ENCODE peak calls at places on chromosomes 11 and 22, in six cellular contexts. One of them, this sample, is unnamed.
A peak's percentile ranks its signal among the peaks of the same experiment; 100 is the strongest.

GRCh38 chr11:130159657-130160459 is at the start of gene ST14:
- DNase-seq in left ventricle myocardium inferior: no peak
- DNase-seq in CD8-positive, alpha-beta T cell: no peak
- DNase-seq in aorta: no peak
- DNase-seq in upper lobe of left lung: peak; percentile 93
- DNase-seq in pancreas: peak; percentile 79
- DNase-seq in this sample: no peak

GRCh38 chr11:69278091-69278867 is 15.7 kb upstream of the MYEOV start:
- DNase-seq in upper lobe of left lung: peak; percentile 71
- DNase-seq in CD8-positive, alpha-beta T cell: no peak
- DNase-seq in pancreas: peak; percentile 89
- DNase-seq in aorta: no peak
- DNase-seq in left ventricle myocardium inferior: no peak
- DNase-seq in this sample: no peak

GRCh38 chr11:43580735-43581369 is 99.7 kb upstream of the HSD17B12 start:
- DNase-seq in pancreas: no peak
- DNase-seq in upper lobe of left lung: peak; percentile 67
- DNase-seq in aorta: no peak
- DNase-seq in CD8-positive, alpha-beta T cell: no peak
- DNase-seq in left ventricle myocardium inferior: no peak
- DNase-seq in this sample: no peak

GRCh38 chr11:130055637-130056036 is 14.1 kb upstream of the APLP2 start:
- DNase-seq in pancreas: no peak
- DNase-seq in CD8-positive, alpha-beta T cell: no peak
- DNase-seq in upper lobe of left lung: no peak
- DNase-seq in left ventricle myocardium inferior: no peak
- DNase-seq in aorta: no peak
- DNase-seq in this sample: no peak

GRCh38 chr11:45105233-45105992 is 41.0 kb upstream of the PRDM11 start:
- DNase-seq in pancreas: peak; percentile 76
- DNase-seq in upper lobe of left lung: peak; percentile 89
- DNase-seq in CD8-positive, alpha-beta T cell: peak; percentile 33
- DNase-seq in aorta: peak; percentile 82
- DNase-seq in left ventricle myocardium inferior: peak; percentile 82
- DNase-seq in this sample: peak; percentile 90

GRCh38 chr11:15565846-15566245 is 451.1 kb downstream of the INSC start:
- DNase-seq in pancreas: no peak
- DNase-seq in upper lobe of left lung: no peak
- DNase-seq in CD8-positive, alpha-beta T cell: no peak
- DNase-seq in aorta: no peak
- DNase-seq in left ventricle myocardium inferior: no peak
- DNase-seq in this sample: no peak

GRCh38 chr11:47524200-47524874 is 28.6 kb downstream of the CELF1 start:
- DNase-seq in upper lobe of left lung: peak; percentile 52
- DNase-seq in CD8-positive, alpha-beta T cell: peak; percentile 9
- DNase-seq in left ventricle myocardium inferior: peak; percentile 37
- DNase-seq in aorta: peak; percentile 61
- DNase-seq in pancreas: no peak
- DNase-seq in this sample: no peak

GRCh38 chr11:19316434-19316833 is 75.7 kb upstream of the E2F8 start:
- DNase-seq in CD8-positive, alpha-beta T cell: no peak
- DNase-seq in left ventricle myocardium inferior: peak; percentile 53
- DNase-seq in upper lobe of left lung: peak; percentile 17
- DNase-seq in pancreas: peak; percentile 35
- DNase-seq in aorta: peak; percentile 64
- DNase-seq in this sample: peak; percentile 73

GRCh38 chr11:30478923-30479322 is 107.2 kb downstream of the MPPED2 start:
- DNase-seq in left ventricle myocardium inferior: peak; percentile 59
- DNase-seq in CD8-positive, alpha-beta T cell: no peak
- DNase-seq in aorta: peak; percentile 50
- DNase-seq in pancreas: no peak
- DNase-seq in upper lobe of left lung: no peak
- DNase-seq in this sample: peak; percentile 19

GRCh38 chr11:2428322-2428795 is 16.0 kb downstream of the TRPM5 start:
- DNase-seq in aorta: peak; percentile 80
- DNase-seq in CD8-positive, alpha-beta T cell: peak; percentile 75
- DNase-seq in upper lobe of left lung: no peak
- DNase-seq in left ventricle myocardium inferior: peak; percentile 71
- DNase-seq in pancreas: peak; percentile 88
- DNase-seq in this sample: peak; percentile 83

GRCh38 chr11:36377759-36378553 is 81.9 kb downstream of the PRR5L start:
- DNase-seq in aorta: no peak
- DNase-seq in CD8-positive, alpha-beta T cell: no peak
- DNase-seq in left ventricle myocardium inferior: no peak
- DNase-seq in upper lobe of left lung: no peak
- DNase-seq in pancreas: no peak
- DNase-seq in this sample: no peak

GRCh38 chr22:50180727-50181521 is 4.8 kb upstream of the TRABD start:
- DNase-seq in CD8-positive, alpha-beta T cell: no peak
- DNase-seq in left ventricle myocardium inferior: no peak
- DNase-seq in aorta: no peak
- DNase-seq in pancreas: no peak
- DNase-seq in upper lobe of left lung: peak; percentile 66
- DNase-seq in this sample: peak; percentile 46

GRCh38 chr22:37231406-37232139 is 12.5 kb downstream of the RAC2 start:
- DNase-seq in CD8-positive, alpha-beta T cell: no peak
- DNase-seq in pancreas: no peak
- DNase-seq in aorta: peak; percentile 40
- DNase-seq in upper lobe of left lung: no peak
- DNase-seq in left ventricle myocardium inferior: no peak
- DNase-seq in this sample: peak; percentile 34

GRCh38 chr22:37230673-37231405 is 13.2 kb downstream of the RAC2 start:
- DNase-seq in upper lobe of left lung: no peak
- DNase-seq in CD8-positive, alpha-beta T cell: no peak
- DNase-seq in aorta: peak; percentile 42
- DNase-seq in left ventricle myocardium inferior: no peak
- DNase-seq in pancreas: no peak
- DNase-seq in this sample: peak; percentile 8

GRCh38 chr22:37229805-37230672 is 14.0 kb downstream of the RAC2 start:
- DNase-seq in CD8-positive, alpha-beta T cell: peak; percentile 80
- DNase-seq in aorta: peak; percentile 80
- DNase-seq in pancreas: no peak
- DNase-seq in upper lobe of left lung: no peak
- DNase-seq in left ventricle myocardium inferior: peak; percentile 46
- DNase-seq in this sample: no peak

GRCh38 chr22:37228106-37229011 is 15.7 kb downstream of the RAC2 start:
- DNase-seq in upper lobe of left lung: no peak
- DNase-seq in left ventricle myocardium inferior: peak; percentile 43
- DNase-seq in CD8-positive, alpha-beta T cell: no peak
- DNase-seq in aorta: peak; percentile 83
- DNase-seq in pancreas: no peak
- DNase-seq in this sample: peak; percentile 53

DNA sequence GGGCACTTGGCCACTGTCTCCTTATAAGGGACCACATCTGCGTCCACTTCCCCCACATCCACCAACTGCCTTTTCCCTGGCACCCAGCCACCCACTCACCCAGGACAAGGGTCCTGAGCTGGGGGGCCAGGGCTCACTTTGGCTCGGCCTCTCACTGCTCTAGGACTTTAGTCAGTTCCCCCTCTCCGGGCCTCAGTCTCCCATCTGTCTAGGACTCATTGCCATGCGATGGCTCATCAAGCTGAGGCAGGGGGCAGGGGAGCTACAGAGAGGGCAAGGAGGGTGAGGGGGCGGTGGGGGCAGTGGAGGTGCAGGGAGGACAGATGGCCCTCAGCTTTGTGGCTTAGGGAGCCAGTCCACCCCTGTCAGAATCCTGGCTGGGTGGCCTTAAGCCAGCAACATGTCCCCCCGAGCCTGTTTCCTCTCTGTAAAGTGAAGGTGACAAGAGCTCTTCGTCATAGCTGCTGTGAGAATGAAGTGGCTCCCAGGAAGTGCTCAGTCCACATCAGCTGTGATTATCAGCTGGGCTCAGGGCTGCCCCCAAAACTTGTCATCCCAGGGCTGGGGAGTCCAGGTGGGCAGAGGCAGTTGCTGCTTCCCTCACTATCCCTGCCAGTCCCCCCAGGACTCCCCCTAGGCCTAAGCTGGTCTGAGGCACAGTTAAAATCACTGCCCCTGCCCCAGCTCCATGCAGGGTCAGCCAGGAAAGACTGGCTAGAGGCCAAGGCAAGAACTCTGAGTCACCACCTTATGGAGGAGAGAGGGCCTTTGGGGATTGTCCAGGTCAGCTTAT is 14.9 kb downstream of the RAC2 start:
- DNase-seq in upper lobe of left lung: no peak
- DNase-seq in CD8-positive, alpha-beta T cell: no peak
- DNase-seq in aorta: peak; percentile 48
- DNase-seq in left ventricle myocardium inferior: no peak
- DNase-seq in pancreas: peak; percentile 37
- DNase-seq in this sample: no peak
- H3K4me1 ChIP-seq in upper lobe of left lung: peaks cover 24% of the 10 kb centered on the region
- H3K4me1 ChIP-seq in CD8-positive, alpha-beta T cell: peaks cover 94% of the 10 kb centered on the region
- H3K4me1 ChIP-seq in aorta: no peaks in the 10 kb centered on the region
- H3K4me1 ChIP-seq in left ventricle myocardium inferior: no peaks in the 10 kb centered on the region
- H3K4me1 ChIP-seq in pancreas: peaks cover 3% of the 10 kb centered on the region
- H3K4me1 ChIP-seq in this sample: no peaks in the 10 kb centered on the region

GRCh38 chr22:37225481-37225880 is 13.2 kb upstream of the SSTR3 start:
- DNase-seq in left ventricle myocardium inferior: no peak
- DNase-seq in upper lobe of left lung: no peak
- DNase-seq in aorta: no peak
- DNase-seq in CD8-positive, alpha-beta T cell: no peak
- DNase-seq in pancreas: no peak
- DNase-seq in this sample: no peak
- H3K4me1 ChIP-seq in left ventricle myocardium inferior: no peaks in the 10 kb centered on the region
- H3K4me1 ChIP-seq in upper lobe of left lung: peaks cover 24% of the 10 kb centered on the region
- H3K4me1 ChIP-seq in aorta: no peaks in the 10 kb centered on the region
- H3K4me1 ChIP-seq in CD8-positive, alpha-beta T cell: peaks cover 93% of the 10 kb centered on the region
- H3K4me1 ChIP-seq in pancreas: no peaks in the 10 kb centered on the region
- H3K4me1 ChIP-seq in this sample: no peaks in the 10 kb centered on the region

GRCh38 chr11:35061516-35062440 is 77.2 kb upstream of the CD44 start:
- DNase-seq in aorta: no peak
- DNase-seq in pancreas: no peak
- DNase-seq in upper lobe of left lung: no peak
- DNase-seq in left ventricle myocardium inferior: no peak
- DNase-seq in CD8-positive, alpha-beta T cell: no peak
- DNase-seq in this sample: no peak

GRCh38 chr11:35059040-35059439 is 79.9 kb upstream of the CD44 start:
- DNase-seq in upper lobe of left lung: no peak
- DNase-seq in CD8-positive, alpha-beta T cell: no peak
- DNase-seq in left ventricle myocardium inferior: no peak
- DNase-seq in aorta: no peak
- DNase-seq in pancreas: no peak
- DNase-seq in this sample: no peak

GRCh38 chr11:35050596-35050995 is 88.4 kb upstream of the CD44 start:
- DNase-seq in pancreas: no peak
- DNase-seq in aorta: no peak
- DNase-seq in CD8-positive, alpha-beta T cell: no peak
- DNase-seq in left ventricle myocardium inferior: no peak
- DNase-seq in upper lobe of left lung: no peak
- DNase-seq in this sample: no peak

GRCh38 chr11:35058318-35058717 is 80.7 kb upstream of the CD44 start:
- DNase-seq in aorta: no peak
- DNase-seq in pancreas: no peak
- DNase-seq in left ventricle myocardium inferior: no peak
- DNase-seq in upper lobe of left lung: no peak
- DNase-seq in CD8-positive, alpha-beta T cell: no peak
- DNase-seq in this sample: no peak

GRCh38 chr11:35056391-35057093 is 82.4 kb upstream of the CD44 start:
- DNase-seq in upper lobe of left lung: no peak
- DNase-seq in aorta: no peak
- DNase-seq in left ventricle myocardium inferior: no peak
- DNase-seq in CD8-positive, alpha-beta T cell: no peak
- DNase-seq in pancreas: no peak
- DNase-seq in this sample: no peak
- H3K4me1 ChIP-seq in upper lobe of left lung: no peaks in the 10 kb centered on the region
- H3K4me1 ChIP-seq in aorta: no peaks in the 10 kb centered on the region
- H3K4me1 ChIP-seq in left ventricle myocardium inferior: no peaks in the 10 kb centered on the region
- H3K4me1 ChIP-seq in CD8-positive, alpha-beta T cell: peaks cover 28% of the 10 kb centered on the region
- H3K4me1 ChIP-seq in pancreas: no peaks in the 10 kb centered on the region
- H3K4me1 ChIP-seq in this sample: no peaks in the 10 kb centered on the region

GRCh38 chr22:38699143-38699542 is 1.6 kb downstream of the JOSD1 start:
- DNase-seq in CD8-positive, alpha-beta T cell: no peak
- DNase-seq in upper lobe of left lung: no peak
- DNase-seq in left ventricle myocardium inferior: no peak
- DNase-seq in aorta: no peak
- DNase-seq in pancreas: no peak
- DNase-seq in this sample: no peak
- H3K4me1 ChIP-seq in CD8-positive, alpha-beta T cell: peaks cover 49% of the 10 kb centered on the region
- H3K4me1 ChIP-seq in upper lobe of left lung: peaks cover 54% of the 10 kb centered on the region
- H3K4me1 ChIP-seq in left ventricle myocardium inferior: peaks cover 71% of the 10 kb centered on the region
- H3K4me1 ChIP-seq in aorta: peaks cover 2% of the 10 kb centered on the region
- H3K4me1 ChIP-seq in pancreas: peaks cover 32% of the 10 kb centered on the region
- H3K4me1 ChIP-seq in this sample: peaks cover 44% of the 10 kb centered on the region

DNA sequence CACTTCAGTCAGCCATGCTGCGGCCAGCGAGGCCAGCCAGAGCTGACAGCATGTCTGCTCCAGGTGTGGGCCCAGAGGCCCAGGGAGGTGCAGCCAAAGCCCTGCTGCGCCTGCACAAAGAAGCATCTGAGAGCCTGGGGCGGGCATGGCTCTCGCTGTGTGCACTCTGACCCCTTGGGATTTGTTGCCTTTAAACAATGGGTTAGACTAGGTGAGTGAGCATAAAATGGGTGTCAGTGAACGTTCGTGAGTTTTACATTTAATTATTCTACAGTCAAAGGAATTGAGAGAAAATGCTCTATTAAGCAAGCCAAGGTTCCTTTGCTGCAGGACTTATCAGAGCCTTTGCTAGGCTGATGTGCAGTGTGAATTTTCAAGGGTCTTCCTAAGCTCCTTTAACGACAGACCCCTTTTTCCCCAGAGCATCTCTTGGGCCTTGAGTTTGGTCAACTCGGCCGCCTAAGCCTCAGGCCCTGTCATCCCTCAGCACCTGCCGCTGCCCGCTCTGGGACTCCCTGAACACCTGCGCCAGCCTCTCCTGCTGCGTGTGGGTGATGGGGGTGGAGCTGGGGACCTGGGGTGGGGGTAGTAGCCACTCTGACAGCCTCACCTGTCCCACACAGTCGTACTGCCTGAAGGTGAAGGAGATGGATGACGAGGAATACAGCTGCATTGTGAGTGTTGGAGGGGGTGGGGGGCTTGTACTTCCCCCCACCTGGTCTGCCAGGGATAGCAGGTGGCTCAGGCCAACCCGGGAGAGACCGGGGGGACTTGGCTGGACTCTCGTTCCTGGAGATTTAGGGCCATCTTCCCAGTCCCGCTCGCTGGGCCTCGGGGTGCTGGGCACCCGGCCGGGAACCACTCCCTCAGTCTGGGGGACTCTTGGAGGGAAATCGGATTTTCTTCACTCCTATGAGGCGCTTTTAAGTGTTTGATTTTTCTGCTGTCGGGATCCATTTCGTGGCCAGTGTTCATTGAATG is 10.5 kb downstream of the SLC16A8 start:
- DNase-seq in upper lobe of left lung: peak; percentile 57
- DNase-seq in left ventricle myocardium inferior: no peak
- DNase-seq in aorta: peak; percentile 40
- DNase-seq in pancreas: no peak
- DNase-seq in CD8-positive, alpha-beta T cell: no peak
- DNase-seq in this sample: no peak
- H3K4me1 ChIP-seq in upper lobe of left lung: no peaks in the 10 kb centered on the region
- H3K4me1 ChIP-seq in left ventricle myocardium inferior: peaks cover 33% of the 10 kb centered on the region
- H3K4me1 ChIP-seq in aorta: no peaks in the 10 kb centered on the region
- H3K4me1 ChIP-seq in pancreas: no peaks in the 10 kb centered on the region
- H3K4me1 ChIP-seq in CD8-positive, alpha-beta T cell: no peaks in the 10 kb centered on the region
- H3K4me1 ChIP-seq in this sample: peaks cover 24% of the 10 kb centered on the region

GRCh38 chr22:19533857-19534256 is 9.6 kb upstream of the CLDN5 start:
- DNase-seq in left ventricle myocardium inferior: no peak
- DNase-seq in aorta: no peak
- DNase-seq in CD8-positive, alpha-beta T cell: no peak
- DNase-seq in upper lobe of left lung: no peak
- DNase-seq in pancreas: no peak
- DNase-seq in this sample: no peak
- H3K4me1 ChIP-seq in left ventricle myocardium inferior: no peaks in the 10 kb centered on the region
- H3K4me1 ChIP-seq in aorta: no peaks in the 10 kb centered on the region
- H3K4me1 ChIP-seq in CD8-positive, alpha-beta T cell: no peaks in the 10 kb centered on the region
- H3K4me1 ChIP-seq in upper lobe of left lung: no peaks in the 10 kb centered on the region
- H3K4me1 ChIP-seq in pancreas: no peaks in the 10 kb centered on the region
- H3K4me1 ChIP-seq in this sample: no peaks in the 10 kb centered on the region